ENCODE peak calls at places on chromosome 15, in eight cellular contexts. W is HepG2, L is endodermal cell, Y is body of pancreas, T is adrenal gland, H is mammary epithelial cell, A is ovary, J is IMR-90. R is an unnamed sample.

GRCh38 chr15:60853077-60853476 is 374.1 kb upstream of the ICE2 start:
- DNase-seq in W (no peak), L (no peak), Y (no peak), T (no peak), H (no peak), A (no peak), J (no peak), R (no peak)

GRCh38 chr15:62606376-62607164 is 436.0 kb upstream of the TPM1 start:
- DNase-seq in W (no peak), L (no peak), Y (no peak), T (no peak), H (peak; percentile 97), A (no peak), J (peak; percentile 100), R (peak; percentile 98)

GRCh38 chr15:40688932-40689799 is 5.8 kb upstream of the RAD51 start:
- DNase-seq in W (no peak), L (no peak), Y (no peak), T (no peak), H (no peak), A (no peak), J (no peak), R (no peak)

GRCh38 chr15:59885832-59886231 is 118.3 kb upstream of the FOXB1 start:
- DNase-seq in W (no peak), L (peak; percentile 60), Y (no peak), T (no peak), H (peak; percentile 90), A (no peak), J (no peak), R (no peak)

GRCh38 chr15:88438181-88438580 is 29.0 kb downstream of the MRPL46 start:
- DNase-seq in W (no peak), L (no peak), Y (no peak), T (no peak), H (no peak), A (no peak), J (no peak), R (no peak)

GRCh38 chr15:68304611-68305337 is 27.2 kb downstream of the FEM1B start:
- DNase-seq in W (no peak), L (peak; percentile 86), Y (no peak), T (peak; percentile 20), H (peak; percentile 87), A (peak; percentile 1), J (no peak), R (no peak)

GRCh38 chr15:81256916-81257315 is 60.2 kb downstream of the IL16 start:
- DNase-seq in W (no peak), L (no peak), Y (no peak), T (no peak), H (peak; percentile 34), A (no peak), J (peak; percentile 73), R (no peak)

GRCh38 chr15:75171408-75171807 is 30.3 kb upstream of the C15orf39 start:
- DNase-seq in W (peak; percentile 56), L (no peak), Y (no peak), T (no peak), H (peak; percentile 91), A (no peak), J (peak; percentile 90), R (peak; percentile 84)

GRCh38 chr15:78200276-78200930 is 34.0 kb downstream of the ACSBG1 start:
- DNase-seq in W (no peak), L (no peak), Y (peak; percentile 8), T (peak; percentile 18), H (no peak), A (no peak), J (no peak), R (no peak)

GRCh38 chr15:64651573-64652260 is 123.7 kb downstream of the RBPMS2 start:
- DNase-seq in W (peak; percentile 85), L (peak; percentile 58), Y (no peak), T (no peak), H (peak; percentile 20), A (no peak), J (peak; percentile 33), R (no peak)

GRCh38 chr15:90902996-90903732 is at the start of gene MAN2A2:
- DNase-seq in W (peak; percentile 15), L (peak; percentile 86), Y (peak; percentile 90), T (peak; percentile 71), H (peak; percentile 40), A (peak; percentile 46), J (peak; percentile 39), R (no peak)

GRCh38 chr15:48285329-48286214 is 45.7 kb upstream of the DUT start:
- DNase-seq in W (peak; percentile 58), L (peak; percentile 84), Y (peak; percentile 71), T (peak; percentile 78), H (peak; percentile 63), A (peak; percentile 41), J (peak; percentile 92), R (peak; percentile 91)

DNA sequence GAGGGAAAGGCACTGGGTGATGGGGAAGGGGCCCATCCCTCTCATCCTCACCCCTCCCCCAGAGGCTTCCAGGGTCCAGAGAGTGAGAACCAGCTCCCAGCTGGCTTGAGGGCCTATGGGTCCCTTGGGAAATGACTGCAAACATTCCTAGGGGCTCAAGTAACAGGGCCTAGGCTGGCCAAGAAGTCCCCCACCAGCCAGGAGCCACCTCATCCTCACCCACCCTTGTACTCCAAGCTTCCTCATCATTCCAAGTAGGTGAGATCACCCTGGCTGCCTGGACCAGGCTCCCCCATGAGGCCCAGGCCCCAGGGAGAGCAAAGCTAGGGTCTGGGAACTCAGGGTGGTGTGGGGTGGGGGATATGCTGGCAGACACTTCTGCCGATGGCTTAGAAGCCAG is 14.8 kb downstream of the LOXL1 start:
- DNase-seq in W (no peak), L (no peak), Y (no peak), T (no peak), H (no peak), A (no peak), J (peak; percentile 97), R (peak; percentile 94)
- H3K27ac ChIP-seq in W (no peak overlapping the region), L (peak overlapping the region; percentile 4), Y (no peak overlapping the region), T (peak overlapping the region; percentile 76), H (no peak overlapping the region), A (no peak overlapping the region), J (peak overlapping the region; percentile 73), R (peak overlapping the region; percentile 75)

DNA sequence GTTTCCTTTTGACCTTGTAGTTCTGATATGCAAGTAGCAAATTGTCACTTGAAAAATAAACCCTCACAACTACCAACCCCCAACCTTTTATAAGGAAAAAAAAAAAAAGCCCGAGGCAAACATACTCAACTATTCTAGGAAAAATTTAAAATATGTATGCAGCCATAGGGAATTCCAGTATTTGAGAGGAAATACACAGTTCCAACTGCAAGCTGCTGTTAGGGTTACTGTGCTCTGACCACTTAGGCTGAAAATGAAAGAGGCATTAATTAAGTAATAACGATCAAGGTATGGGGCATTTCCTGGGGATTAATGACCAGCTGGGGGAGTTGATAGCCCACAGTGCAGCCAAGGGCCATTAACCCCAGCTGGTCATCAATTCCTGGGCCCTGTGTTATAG is 282.0 kb upstream of the DPH6 start:
- DNase-seq in W (no peak), L (no peak), Y (no peak), T (no peak), H (no peak), A (no peak), J (no peak), R (no peak)
- H3K4me3 ChIP-seq in W (no peak overlapping the region), L (no peak overlapping the region), Y (no peak overlapping the region), T (no peak overlapping the region), H (no peak overlapping the region), A (no peak overlapping the region), J (no peak overlapping the region), R (no peak overlapping the region)

GRCh38 chr15:70251246-70251990 is 153.7 kb upstream of the TLE3 start:
- DNase-seq in W (no peak), L (peak; percentile 72), Y (no peak), T (no peak), H (peak; percentile 21), A (no peak), J (no peak), R (no peak)

GRCh38 chr15:70249616-70250015 is 151.9 kb upstream of the TLE3 start:
- DNase-seq in W (no peak), L (no peak), Y (no peak), T (no peak), H (no peak), A (no peak), J (no peak), R (no peak)

GRCh38 chr15:70248116-70249025 is 150.7 kb upstream of the TLE3 start:
- DNase-seq in W (no peak), L (peak; percentile 82), Y (no peak), T (no peak), H (no peak), A (no peak), J (no peak), R (no peak)

GRCh38 chr15:70252056-70252935 is 154.6 kb upstream of the TLE3 start:
- DNase-seq in W (no peak), L (no peak), Y (no peak), T (no peak), H (peak; percentile 43), A (no peak), J (no peak), R (no peak)

DNA sequence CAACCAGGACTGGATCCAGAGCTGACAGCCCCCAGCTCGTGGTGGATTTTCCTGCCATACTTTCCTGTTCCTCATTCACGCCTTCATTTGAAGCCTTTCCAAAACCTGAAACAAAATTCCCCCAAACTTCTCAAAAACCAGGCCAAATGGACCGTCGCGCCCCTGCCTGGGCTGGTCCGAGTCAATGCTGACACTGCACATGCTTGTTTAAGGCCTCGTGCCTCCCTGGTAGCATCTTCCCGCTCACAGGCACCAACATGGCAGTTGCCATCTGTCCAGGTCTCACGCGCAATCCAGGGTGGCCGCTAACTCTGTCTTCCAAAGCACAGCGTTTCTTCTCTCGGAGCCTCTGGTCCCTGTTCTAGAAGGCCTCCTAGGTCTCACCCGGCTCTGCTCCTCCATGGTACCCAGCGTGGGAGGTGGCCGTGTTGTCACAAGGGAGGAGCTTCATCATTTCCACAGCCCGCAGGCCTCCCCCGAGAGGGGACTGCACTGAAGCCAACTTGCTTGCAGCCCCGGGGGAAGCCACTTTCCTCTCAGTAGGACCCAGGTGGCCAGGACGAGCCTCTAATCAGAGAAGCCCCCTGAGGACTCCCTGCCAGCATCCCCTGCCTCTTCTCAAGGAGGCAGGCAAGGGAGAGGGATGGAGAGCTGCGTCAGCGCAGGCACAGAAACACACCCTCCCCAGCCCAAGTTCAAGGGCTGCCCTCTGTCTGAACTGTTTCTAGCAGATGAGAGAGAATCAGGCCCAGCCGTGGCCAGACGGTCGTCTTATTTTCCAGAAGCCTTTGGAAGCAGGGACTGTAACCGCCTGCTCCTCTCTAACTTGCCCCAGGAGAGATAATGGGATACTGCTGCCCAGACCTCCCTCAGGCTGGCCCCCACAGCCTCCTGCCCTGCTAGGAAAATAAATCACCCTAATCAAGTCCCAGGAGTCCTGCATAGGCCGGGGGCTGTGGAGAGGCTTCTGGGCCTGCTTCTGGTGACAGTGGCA is 152.8 kb upstream of the TLE3 start:
- DNase-seq in W (no peak), L (no peak), Y (no peak), T (no peak), H (no peak), A (peak; percentile 71), J (no peak), R (no peak)
- TF ChIP-seq CTCF in W (no peak), L (no peak), Y (no peak), T (no peak), H (no peak), A (no peak), J (no peak), R (no peak)

DNA sequence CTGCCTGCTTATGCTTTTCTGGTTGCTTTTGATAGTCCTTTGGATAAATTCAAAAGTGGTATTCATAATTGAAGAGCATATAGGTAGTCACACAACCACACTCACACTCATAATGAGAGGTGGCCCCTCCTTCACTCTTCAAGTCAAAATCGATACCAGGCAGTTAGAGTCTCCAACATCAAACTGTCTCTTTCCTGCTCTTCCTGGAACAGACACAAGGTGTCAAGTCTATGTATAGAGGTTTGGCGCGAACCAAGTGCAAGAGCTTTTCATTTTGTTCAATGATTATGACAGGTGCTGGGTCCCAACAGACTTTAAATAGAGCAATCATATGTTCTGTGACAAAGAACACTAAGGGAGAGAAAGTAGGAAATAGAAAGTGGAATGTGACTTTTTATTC is 29.9 kb upstream of the RGMA start:
- DNase-seq in W (no peak), L (no peak), Y (no peak), T (no peak), H (no peak), A (no peak), J (no peak), R (no peak)
- H3K27ac ChIP-seq in W (no peak overlapping the region), L (no peak overlapping the region), Y (no peak overlapping the region), T (no peak overlapping the region), H (no peak overlapping the region), A (no peak overlapping the region), J (no peak overlapping the region), R (no peak overlapping the region)